ENCODE peak calls at places on chromosomes 4 and X, in six cellular contexts. One of them, this sample, is unnamed.

GRCh38 chr4:3732076-3733028 is 33.8 kb upstream of the ADRA2C start:
- DNase-seq in A172: no peak
- DNase-seq in Right ventricle myocardium superior: no peak
- DNase-seq in nucleus accumbens: no peak
- DNase-seq in CD8-positive, alpha-beta memory T cell: no peak
- DNase-seq in amniotic stem cell: no peak
- DNase-seq in this sample: no peak

GRCh38 chr4:113316879-113317278 is 267.4 kb downstream of the ANK2 start:
- DNase-seq in Right ventricle myocardium superior: no peak
- DNase-seq in A172: no peak
- DNase-seq in CD8-positive, alpha-beta memory T cell: peak
- DNase-seq in nucleus accumbens: no peak
- DNase-seq in amniotic stem cell: no peak
- DNase-seq in this sample: no peak

GRCh38 chr4:13627185-13627605 is 330 bp downstream of the BOD1L1 start:
- DNase-seq in CD8-positive, alpha-beta memory T cell: no peak
- DNase-seq in Right ventricle myocardium superior: no peak
- DNase-seq in amniotic stem cell: no peak
- DNase-seq in nucleus accumbens: peak
- DNase-seq in A172: no peak
- DNase-seq in this sample: no peak

GRCh38 chr4:186104895-186105720 is 604 bp downstream of the FAM149A start:
- DNase-seq in Right ventricle myocardium superior: no peak
- DNase-seq in nucleus accumbens: no peak
- DNase-seq in A172: no peak
- DNase-seq in amniotic stem cell: no peak
- DNase-seq in CD8-positive, alpha-beta memory T cell: peak
- DNase-seq in this sample: peak

GRCh38 chr4:3313139-3313538 is 20.3 kb downstream of the RGS12 start:
- DNase-seq in A172: no peak
- DNase-seq in nucleus accumbens: no peak
- DNase-seq in CD8-positive, alpha-beta memory T cell: no peak
- DNase-seq in Right ventricle myocardium superior: peak
- DNase-seq in amniotic stem cell: no peak
- DNase-seq in this sample: no peak

GRCh38 chrX:113539599-113540356 is 699.1 kb upstream of the AMOT start:
- DNase-seq in nucleus accumbens: no peak
- DNase-seq in CD8-positive, alpha-beta memory T cell: no peak
- DNase-seq in A172: no peak
- DNase-seq in Right ventricle myocardium superior: no peak
- DNase-seq in amniotic stem cell: no peak
- DNase-seq in this sample: no peak

GRCh38 chr4:17273047-17273446 is 238.8 kb downstream of the QDPR start:
- DNase-seq in nucleus accumbens: no peak
- DNase-seq in amniotic stem cell: no peak
- DNase-seq in Right ventricle myocardium superior: no peak
- DNase-seq in CD8-positive, alpha-beta memory T cell: no peak
- DNase-seq in A172: no peak
- DNase-seq in this sample: no peak

GRCh38 chrX:135707880-135708279 is 5.6 kb upstream of the CT45A1 start:
- DNase-seq in amniotic stem cell: no peak
- DNase-seq in A172: peak
- DNase-seq in nucleus accumbens: no peak
- DNase-seq in Right ventricle myocardium superior: no peak
- DNase-seq in CD8-positive, alpha-beta memory T cell: no peak
- DNase-seq in this sample: peak

GRCh38 chr4:98516042-98516440 is 142.4 kb downstream of the TSPAN5 start:
- DNase-seq in A172: peak
- DNase-seq in CD8-positive, alpha-beta memory T cell: no peak
- DNase-seq in Right ventricle myocardium superior: no peak
- DNase-seq in amniotic stem cell: peak
- DNase-seq in nucleus accumbens: no peak
- DNase-seq in this sample: peak

GRCh38 chr4:143248827-143249226 is 64.1 kb downstream of the USP38 start:
- DNase-seq in nucleus accumbens: no peak
- DNase-seq in CD8-positive, alpha-beta memory T cell: no peak
- DNase-seq in Right ventricle myocardium superior: no peak
- DNase-seq in A172: no peak
- DNase-seq in amniotic stem cell: no peak
- DNase-seq in this sample: no peak

GRCh38 chr4:25915359-25915716 is 1.3 kb downstream of the SMIM20 start:
- DNase-seq in Right ventricle myocardium superior: no peak
- DNase-seq in CD8-positive, alpha-beta memory T cell: no peak
- DNase-seq in amniotic stem cell: no peak
- DNase-seq in A172: no peak
- DNase-seq in nucleus accumbens: no peak
- DNase-seq in this sample: no peak

GRCh38 chr4:168741281-168742173 is 244.7 kb downstream of the PALLD start:
- DNase-seq in CD8-positive, alpha-beta memory T cell: no peak
- DNase-seq in nucleus accumbens: no peak
- DNase-seq in A172: no peak
- DNase-seq in Right ventricle myocardium superior: no peak
- DNase-seq in amniotic stem cell: no peak
- DNase-seq in this sample: no peak

GRCh38 chrX:69145714-69146113 is 19.5 kb downstream of the PJA1 start:
- DNase-seq in amniotic stem cell: no peak
- DNase-seq in A172: no peak
- DNase-seq in nucleus accumbens: no peak
- DNase-seq in CD8-positive, alpha-beta memory T cell: no peak
- DNase-seq in Right ventricle myocardium superior: no peak
- DNase-seq in this sample: no peak

GRCh38 chr4:172578712-172579111 is 589.9 kb upstream of the GALNT7 start:
- DNase-seq in Right ventricle myocardium superior: no peak
- DNase-seq in amniotic stem cell: no peak
- DNase-seq in nucleus accumbens: no peak
- DNase-seq in A172: no peak
- DNase-seq in CD8-positive, alpha-beta memory T cell: no peak
- DNase-seq in this sample: no peak

GRCh38 chr4:147511005-147511660 is 30.2 kb downstream of the EDNRA start:
- DNase-seq in nucleus accumbens: no peak
- DNase-seq in amniotic stem cell: no peak
- DNase-seq in Right ventricle myocardium superior: no peak
- DNase-seq in A172: no peak
- DNase-seq in CD8-positive, alpha-beta memory T cell: no peak
- DNase-seq in this sample: no peak

GRCh38 chrX:39577976-39578962 is 519.5 kb downstream of the BCOR start:
- DNase-seq in amniotic stem cell: no peak
- DNase-seq in nucleus accumbens: no peak
- DNase-seq in A172: no peak
- DNase-seq in CD8-positive, alpha-beta memory T cell: peak
- DNase-seq in Right ventricle myocardium superior: peak
- DNase-seq in this sample: peak

GRCh38 chrX:1895583-1895982 is 280.7 kb downstream of the ASMT start:
- DNase-seq in A172: no peak
- DNase-seq in CD8-positive, alpha-beta memory T cell: no peak
- DNase-seq in nucleus accumbens: no peak
- DNase-seq in Right ventricle myocardium superior: no peak
- DNase-seq in amniotic stem cell: no peak
- DNase-seq in this sample: no peak

GRCh38 chrX:64853424-64853823 is 122.8 kb downstream of the ZC4H2 start:
- DNase-seq in nucleus accumbens: no peak
- DNase-seq in A172: no peak
- DNase-seq in CD8-positive, alpha-beta memory T cell: no peak
- DNase-seq in Right ventricle myocardium superior: no peak
- DNase-seq in amniotic stem cell: no peak
- DNase-seq in this sample: no peak

GRCh38 chr4:16227462-16227868 is 1.2 kb upstream of the TAPT1 start:
- DNase-seq in A172: no peak
- DNase-seq in CD8-positive, alpha-beta memory T cell: peak
- DNase-seq in Right ventricle myocardium superior: peak
- DNase-seq in amniotic stem cell: no peak
- DNase-seq in nucleus accumbens: peak
- DNase-seq in this sample: no peak

GRCh38 chr4:37745946-37746345 is 59.8 kb upstream of the RELL1 start:
- DNase-seq in nucleus accumbens: no peak
- DNase-seq in Right ventricle myocardium superior: no peak
- DNase-seq in A172: no peak
- DNase-seq in CD8-positive, alpha-beta memory T cell: no peak
- DNase-seq in amniotic stem cell: no peak
- DNase-seq in this sample: no peak

GRCh38 chrX:37871626-37872302 is 24.4 kb upstream of the DYNLT3 start:
- DNase-seq in amniotic stem cell: peak
- DNase-seq in nucleus accumbens: no peak
- DNase-seq in Right ventricle myocardium superior: no peak
- DNase-seq in CD8-positive, alpha-beta memory T cell: no peak
- DNase-seq in A172: peak
- DNase-seq in this sample: peak